ENCODE peak calls at places on chromosomes 13 and 19, in seven cellular contexts. H, A, N, B, Z, O and T are unnamed samples.

GRCh38 chr13:79631260-79631659 is 150.3 kb downstream of the NDFIP2 start:
- DNase-seq in H (no peak), A (peak), N (no peak), B (peak), Z (no peak), O (no peak), T (no peak)

GRCh38 chr13:76991432-76991795 is 467 bp upstream of the CLN5 start:
- DNase-seq in H (peak), A (peak), N (no peak), B (no peak), Z (peak), O (peak), T (no peak)

GRCh38 chr13:91986771-91987515 is 588.5 kb downstream of the GPC5 start:
- DNase-seq in H (no peak), A (no peak), N (no peak), B (no peak), Z (no peak), O (no peak), T (no peak)

GRCh38 chr19:52946322-52947310 is 16.1 kb downstream of the ZNF816 start:
- DNase-seq in H (peak), A (peak), N (peak), B (peak), Z (peak), O (peak), T (no peak)

GRCh38 chr13:100512422-100512821 is 76.2 kb downstream of the GGACT start:
- DNase-seq in H (no peak), A (no peak), N (no peak), B (no peak), Z (no peak), O (no peak), T (no peak)

GRCh38 chr19:35262101-35262761 is 6.5 kb upstream of the USF2 start:
- DNase-seq in H (peak), A (peak), N (no peak), B (no peak), Z (no peak), O (no peak), T (no peak)

GRCh38 chr13:50574731-50575130 is 268.8 kb downstream of the DLEU7 start:
- DNase-seq in H (no peak), A (no peak), N (no peak), B (no peak), Z (no peak), O (no peak), T (no peak)

GRCh38 chr19:46660008-46660517 is 919 bp downstream of the DACT3 start:
- DNase-seq in H (no peak), A (no peak), N (peak), B (no peak), Z (no peak), O (no peak), T (no peak)

GRCh38 chr19:11833541-11833940 is 15.0 kb upstream of the ZNF439 start:
- DNase-seq in H (no peak), A (no peak), N (no peak), B (no peak), Z (no peak), O (no peak), T (no peak)

GRCh38 chr13:110869805-110870706 is 44.8 kb downstream of the ANKRD10 start:
- DNase-seq in H (peak), A (peak), N (peak), B (peak), Z (peak), O (peak), T (peak)

GRCh38 chr19:39212377-39212742 is 8.3 kb upstream of the SYCN start:
- DNase-seq in H (peak), A (no peak), N (no peak), B (no peak), Z (no peak), O (peak), T (no peak)

GRCh38 chr19:45884682-45885555 is 1.0 kb downstream of the IRF2BP1 start:
- DNase-seq in H (no peak), A (peak), N (peak), B (peak), Z (peak), O (peak), T (peak)

GRCh38 chr13:52414051-52414450 is 8.1 kb upstream of the THSD1 start:
- DNase-seq in H (no peak), A (no peak), N (no peak), B (no peak), Z (no peak), O (no peak), T (no peak)

GRCh38 chr19:2053601-2054389 is 2.8 kb upstream of the MKNK2 start:
- DNase-seq in H (peak), A (no peak), N (peak), B (peak), Z (peak), O (peak), T (peak)

GRCh38 chr13:40478775-40479174 is 187.7 kb downstream of the FOXO1 start:
- DNase-seq in H (no peak), A (no peak), N (no peak), B (no peak), Z (no peak), O (no peak), T (no peak)

GRCh38 chr19:53131085-53131484 is 1.6 kb downstream of the ZNF415 start:
- DNase-seq in H (no peak), A (no peak), N (no peak), B (no peak), Z (no peak), O (no peak), T (no peak)

GRCh38 chr19:47296036-47296435 is 13.6 kb upstream of the C5AR1 start:
- DNase-seq in H (peak), A (peak), N (peak), B (peak), Z (peak), O (peak), T (peak)

GRCh38 chr19:8123683-8124082 is 25.7 kb downstream of the FBN3 start:
- DNase-seq in H (no peak), A (no peak), N (no peak), B (no peak), Z (no peak), O (no peak), T (no peak)

GRCh38 chr19:15195381-15195964 is 5.3 kb downstream of the NOTCH3 start:
- DNase-seq in H (peak), A (peak), N (peak), B (peak), Z (peak), O (peak), T (no peak)

GRCh38 chr19:15194938-15195337 is 5.9 kb downstream of the NOTCH3 start:
- DNase-seq in H (no peak), A (peak), N (no peak), B (no peak), Z (peak), O (peak), T (no peak)

GRCh38 chr19:15197275-15198005 is 3.4 kb downstream of the NOTCH3 start:
- DNase-seq in H (no peak), A (no peak), N (no peak), B (no peak), Z (no peak), O (peak), T (no peak)

GRCh38 chr19:15196683-15197005 is 4.2 kb downstream of the NOTCH3 start:
- DNase-seq in H (no peak), A (no peak), N (no peak), B (no peak), Z (no peak), O (no peak), T (no peak)

DNA sequence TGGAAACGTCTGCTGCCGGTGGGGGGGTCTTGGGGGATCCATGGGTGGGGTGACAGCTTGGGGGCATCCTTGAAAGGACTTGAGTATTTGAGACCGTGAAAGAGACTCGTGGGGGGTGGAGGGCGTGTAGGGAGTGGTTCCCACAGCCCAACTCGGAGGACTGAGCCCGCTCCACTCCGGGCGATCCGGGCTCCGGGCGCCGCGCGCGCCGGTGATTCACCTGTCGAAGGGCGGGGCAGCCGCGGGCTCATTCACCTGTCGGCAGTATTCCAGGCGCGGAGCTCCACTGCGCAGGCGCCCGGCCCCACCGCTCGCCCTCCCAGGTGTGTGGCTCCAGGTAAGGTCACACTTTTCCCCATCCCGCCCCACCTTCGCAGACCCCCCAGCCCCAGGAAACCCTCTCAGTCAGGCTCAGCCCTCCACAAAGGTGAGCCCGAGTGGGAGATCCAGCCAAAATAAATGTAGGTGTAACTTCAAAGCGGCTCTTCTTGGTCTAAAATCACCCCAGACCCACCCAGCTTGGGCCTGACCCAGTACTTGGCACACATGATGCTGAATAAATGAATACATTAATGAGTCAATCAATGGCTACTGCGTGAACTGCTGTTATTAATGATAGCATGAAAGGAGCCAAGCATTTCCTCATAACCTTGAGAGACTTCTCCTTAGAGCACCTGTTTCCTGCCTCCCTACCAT is 4.7 kb downstream of the NOTCH3 start:
- DNase-seq in H (peak), A (peak), N (no peak), B (peak), Z (no peak), O (peak), T (no peak)
- TF ChIP-seq POLR2A in H (no peak), A (no peak), N (no peak), B (peak), Z (no peak), O (no peak), T (no peak)

DNA sequence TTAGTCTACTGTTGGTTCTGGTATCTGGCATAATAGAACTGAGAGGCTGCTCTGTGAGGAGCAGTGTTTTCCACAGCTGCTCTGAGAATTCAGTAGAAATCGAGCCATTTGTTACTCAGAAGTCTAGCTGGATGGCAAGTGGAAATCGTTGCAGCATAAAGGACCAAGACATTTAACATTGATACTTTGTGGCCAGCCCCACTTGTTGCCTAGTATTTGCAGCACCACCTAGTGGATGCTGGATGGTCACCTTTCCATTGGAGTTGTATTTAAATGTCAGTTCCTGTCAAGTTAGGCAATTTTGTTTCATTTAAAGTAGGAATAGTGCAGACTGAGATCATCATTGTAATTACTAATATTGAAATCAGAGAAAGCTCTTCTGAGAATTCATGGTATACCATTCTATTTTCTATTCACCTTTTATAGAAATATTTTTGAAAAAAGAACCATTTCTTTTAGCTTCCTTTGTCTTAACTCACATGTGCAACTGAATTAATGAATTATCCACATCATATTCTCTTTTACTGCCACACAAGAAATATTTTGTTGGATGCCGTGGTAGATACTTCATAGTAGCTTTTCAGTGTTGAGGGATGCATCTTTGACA is 64.6 kb downstream of the PDS5B start:
- DNase-seq in H (peak), A (no peak), N (no peak), B (peak), Z (no peak), O (peak), T (peak)
- TF ChIP-seq CTCF in H (peak), A (no peak), N (peak), B (no peak), Z (peak), O (peak), T (peak)

GRCh38 chr19:54473071-54473941 is at the start of gene CDC42EP5:
- DNase-seq in H (peak), A (peak), N (peak), B (peak), Z (peak), O (peak), T (no peak)
- H3K4me3 ChIP-seq in H (peak), A (peak), N (peak), B (peak), Z (peak), O (no peak), T (no peak)

GRCh38 chr19:19634516-19635312 is 6.7 kb upstream of the LPAR2 start:
- DNase-seq in H (no peak), A (no peak), N (no peak), B (no peak), Z (no peak), O (no peak), T (no peak)
- TF ChIP-seq POLR2A in H (no peak), A (no peak), N (no peak), B (no peak), Z (no peak), O (no peak), T (no peak)

GRCh38 chr13:60654405-60654804 is 257.4 kb downstream of the TDRD3 start:
- DNase-seq in H (no peak), A (no peak), N (peak), B (peak), Z (peak), O (peak), T (peak)
- TF ChIP-seq CTCF in H (no peak), A (no peak), N (no peak), B (no peak), Z (peak), O (peak), T (peak)

GRCh38 chr13:102399791-102400618 is 1.8 kb downstream of the FGF14 start:
- DNase-seq in H (peak), A (no peak), N (peak), B (no peak), Z (peak), O (peak), T (peak)

GRCh38 chr13:102402292-102402691 is 444 bp upstream of the FGF14 start:
- DNase-seq in H (peak), A (no peak), N (peak), B (no peak), Z (peak), O (peak), T (peak)

GRCh38 chr13:102401305-102401704 is 543 bp downstream of the FGF14 start:
- DNase-seq in H (no peak), A (no peak), N (no peak), B (no peak), Z (no peak), O (no peak), T (no peak)

GRCh38 chr13:102400619-102401125 is 1.2 kb downstream of the FGF14 start:
- DNase-seq in H (no peak), A (no peak), N (peak), B (no peak), Z (peak), O (peak), T (no peak)

DNA sequence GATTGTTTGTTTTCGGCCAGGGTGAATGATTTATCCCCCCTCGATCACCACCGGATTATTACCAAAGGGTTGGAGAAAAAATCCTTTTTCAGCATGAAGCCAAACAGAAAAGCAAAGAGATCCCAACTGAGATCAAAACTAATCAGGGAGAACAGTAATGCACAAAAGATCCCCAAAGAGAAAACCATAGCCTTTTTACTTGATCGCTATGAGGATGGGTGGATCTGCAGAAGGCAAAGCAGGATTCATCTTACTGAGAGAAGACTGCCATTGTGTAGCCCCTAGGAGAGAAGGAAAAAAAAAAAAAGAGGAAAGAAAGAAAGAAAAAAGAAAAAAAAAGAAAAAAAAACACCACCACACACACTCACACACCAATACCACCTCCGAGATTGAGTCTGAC is at the start of gene FGF14:
- DNase-seq in H (no peak), A (no peak), N (no peak), B (no peak), Z (no peak), O (no peak), T (no peak)
- H3K4me3 ChIP-seq in H (peak), A (peak), N (peak), B (peak), Z (peak), O (no peak), T (peak)

GRCh38 chr13:99294198-99294597 is 13.0 kb downstream of the GPR183 start:
- DNase-seq in H (no peak), A (no peak), N (no peak), B (no peak), Z (no peak), O (no peak), T (no peak)
- TF ChIP-seq POLR2A in H (no peak), A (no peak), N (no peak), B (no peak), Z (no peak), O (no peak), T (no peak)